ENCODE peak calls at places on chromosomes 5 and 9, in four cellular contexts. One of them, this sample, is unnamed.

GRCh38 chr5:74056789-74057164 is 430.8 kb downstream of the ARHGEF28 start:
- DNase-seq in HCT116: no peak
- DNase-seq in HepG2: peak; percentile 9
- DNase-seq in vagina: no peak
- DNase-seq in this sample: no peak

GRCh38 chr5:164824671-164825070 is 1319.3 kb downstream of the MAT2B start:
- DNase-seq in vagina: no peak
- DNase-seq in HepG2: no peak
- DNase-seq in HCT116: no peak
- DNase-seq in this sample: no peak

GRCh38 chr5:127011151-127011550 is 19.2 kb downstream of the MARCHF3 start:
- DNase-seq in vagina: no peak
- DNase-seq in HepG2: no peak
- DNase-seq in HCT116: no peak
- DNase-seq in this sample: no peak

GRCh38 chr9:100098241-100098886 is 436 bp downstream of the ERP44 start:
- DNase-seq in vagina: no peak
- DNase-seq in HepG2: peak; percentile 83
- DNase-seq in HCT116: peak; percentile 65
- DNase-seq in this sample: peak; percentile 44

GRCh38 chr9:110967196-110967595 is 71.1 kb downstream of the LPAR1 start:
- DNase-seq in vagina: no peak
- DNase-seq in HCT116: no peak
- DNase-seq in HepG2: no peak
- DNase-seq in this sample: no peak

GRCh38 chr5:98588225-98588624 is 185.2 kb upstream of the RGMB start:
- DNase-seq in vagina: no peak
- DNase-seq in HCT116: no peak
- DNase-seq in HepG2: no peak
- DNase-seq in this sample: no peak

GRCh38 chr5:178419651-178420050 is 170.5 kb downstream of the COL23A1 start:
- DNase-seq in HCT116: no peak
- DNase-seq in HepG2: no peak
- DNase-seq in vagina: no peak
- DNase-seq in this sample: no peak

GRCh38 chr5:177320879-177321278 is 9.2 kb upstream of the MXD3 start:
- DNase-seq in HCT116: no peak
- DNase-seq in HepG2: no peak
- DNase-seq in vagina: no peak
- DNase-seq in this sample: no peak

GRCh38 chr5:147671365-147671764 is 111.2 kb downstream of the JAKMIP2 start:
- DNase-seq in HCT116: no peak
- DNase-seq in vagina: no peak
- DNase-seq in HepG2: peak; percentile 43
- DNase-seq in this sample: no peak

GRCh38 chr9:111902396-111903147 is 6.0 kb downstream of the UGCG start:
- DNase-seq in HepG2: no peak
- DNase-seq in vagina: no peak
- DNase-seq in HCT116: no peak
- DNase-seq in this sample: no peak

GRCh38 chr9:9820411-9820810 is 792.4 kb downstream of the PTPRD start:
- DNase-seq in vagina: no peak
- DNase-seq in HepG2: no peak
- DNase-seq in HCT116: no peak
- DNase-seq in this sample: no peak

GRCh38 chr5:153658606-153659005 is 168.1 kb downstream of the GRIA1 start:
- DNase-seq in vagina: no peak
- DNase-seq in HepG2: no peak
- DNase-seq in HCT116: no peak
- DNase-seq in this sample: no peak

GRCh38 chr9:42388146-42388690 is 204.8 kb downstream of the SPATA31A6 start:
- DNase-seq in HCT116: no peak
- DNase-seq in vagina: no peak
- DNase-seq in HepG2: no peak
- DNase-seq in this sample: no peak

GRCh38 chr9:5846501-5846921 is 13.6 kb upstream of the ERMP1 start:
- DNase-seq in HCT116: no peak
- DNase-seq in HepG2: no peak
- DNase-seq in vagina: no peak
- DNase-seq in this sample: no peak

GRCh38 chr9:118782790-118783463 is 586.3 kb downstream of the BRINP1 start:
- DNase-seq in HCT116: no peak
- DNase-seq in HepG2: no peak
- DNase-seq in vagina: no peak
- DNase-seq in this sample: no peak

GRCh38 chr9:130688070-130688469 is 5.5 kb upstream of the EXOSC2 start:
- DNase-seq in HepG2: no peak
- DNase-seq in HCT116: no peak
- DNase-seq in vagina: no peak
- DNase-seq in this sample: no peak

GRCh38 chr5:58410441-58410840 is 49.4 kb downstream of the PLK2 start:
- DNase-seq in vagina: no peak
- DNase-seq in HCT116: no peak
- DNase-seq in HepG2: no peak
- DNase-seq in this sample: no peak

GRCh38 chr9:109417054-109417453 is 81.1 kb downstream of the PTPN3 start:
- DNase-seq in HCT116: no peak
- DNase-seq in vagina: no peak
- DNase-seq in HepG2: no peak
- DNase-seq in this sample: no peak

GRCh38 chr9:109417585-109418544 is 80.2 kb downstream of the PTPN3 start:
- DNase-seq in HepG2: no peak
- DNase-seq in vagina: no peak
- DNase-seq in HCT116: no peak
- DNase-seq in this sample: no peak

GRCh38 chr9:109418827-109419226 is 79.3 kb downstream of the PTPN3 start:
- DNase-seq in HepG2: no peak
- DNase-seq in vagina: no peak
- DNase-seq in HCT116: no peak
- DNase-seq in this sample: no peak

GRCh38 chr9:109414125-109414785 is 83.9 kb downstream of the PTPN3 start:
- DNase-seq in HepG2: no peak
- DNase-seq in vagina: no peak
- DNase-seq in HCT116: no peak
- DNase-seq in this sample: no peak

GRCh38 chr9:109416135-109416706 is 81.9 kb downstream of the PTPN3 start:
- DNase-seq in vagina: no peak
- DNase-seq in HCT116: no peak
- DNase-seq in HepG2: no peak
- DNase-seq in this sample: no peak
- TF ChIP-seq POLR2A in vagina: no peak
- TF ChIP-seq POLR2A in HCT116: no peak
- TF ChIP-seq POLR2A in HepG2: no peak
- TF ChIP-seq POLR2A in this sample: no peak

DNA sequence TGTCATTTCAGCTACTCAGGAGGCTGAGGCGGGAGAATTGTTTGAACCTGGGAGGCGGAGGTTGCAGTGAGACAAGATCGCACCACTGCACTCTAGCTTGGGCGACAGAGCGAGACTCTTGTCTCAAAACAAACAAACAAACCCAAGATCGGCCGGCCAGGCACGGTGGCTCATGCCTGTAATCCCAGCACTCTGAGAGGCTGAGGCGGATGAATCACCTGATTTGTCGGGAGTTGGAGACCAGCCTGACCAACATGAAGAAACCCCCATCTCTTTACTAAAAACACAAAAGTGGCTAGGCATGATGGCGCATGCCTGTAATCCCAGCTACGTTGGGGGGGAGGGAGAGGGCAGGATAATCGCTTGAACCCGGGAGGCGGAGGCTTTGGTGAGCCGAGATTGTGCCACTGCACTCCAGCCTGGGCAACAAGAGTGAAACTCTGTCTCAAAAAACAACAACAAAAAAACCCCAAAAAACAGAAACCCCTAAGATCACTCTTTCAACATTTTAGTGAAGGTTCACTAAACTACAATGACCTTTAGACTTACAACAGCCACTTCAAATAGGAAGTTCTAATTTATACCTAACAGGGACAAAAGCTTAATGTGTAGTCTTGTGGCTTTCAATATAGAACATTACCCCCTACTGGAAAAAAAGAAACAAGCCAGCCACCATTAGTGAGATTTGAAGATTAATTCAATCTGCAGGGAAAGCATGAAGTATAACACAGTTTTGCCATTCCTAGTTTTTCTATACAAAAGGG is 7.0 kb downstream of the HSPA9 start:
- DNase-seq in HepG2: no peak
- DNase-seq in HCT116: no peak
- DNase-seq in vagina: no peak
- DNase-seq in this sample: no peak
- TF ChIP-seq CTCF in HepG2: no peak
- TF ChIP-seq CTCF in HCT116: no peak
- TF ChIP-seq CTCF in vagina: no peak
- TF ChIP-seq CTCF in this sample: no peak

GRCh38 chr5:146447734-146448380 is 724 bp downstream of the TCERG1 start:
- DNase-seq in HCT116: no peak
- DNase-seq in HepG2: peak; percentile 47
- DNase-seq in vagina: no peak
- DNase-seq in this sample: no peak

GRCh38 chr5:146448783-146449519 is 1.8 kb downstream of the TCERG1 start:
- DNase-seq in vagina: no peak
- DNase-seq in HCT116: no peak
- DNase-seq in HepG2: no peak
- DNase-seq in this sample: no peak

GRCh38 chr5:146451411-146451810 is 4.3 kb downstream of the TCERG1 start:
- DNase-seq in HepG2: no peak
- DNase-seq in vagina: no peak
- DNase-seq in HCT116: no peak
- DNase-seq in this sample: no peak

GRCh38 chr5:146441896-146442295 is 5.2 kb upstream of the TCERG1 start:
- DNase-seq in HepG2: no peak
- DNase-seq in vagina: no peak
- DNase-seq in HCT116: no peak
- DNase-seq in this sample: no peak

DNA sequence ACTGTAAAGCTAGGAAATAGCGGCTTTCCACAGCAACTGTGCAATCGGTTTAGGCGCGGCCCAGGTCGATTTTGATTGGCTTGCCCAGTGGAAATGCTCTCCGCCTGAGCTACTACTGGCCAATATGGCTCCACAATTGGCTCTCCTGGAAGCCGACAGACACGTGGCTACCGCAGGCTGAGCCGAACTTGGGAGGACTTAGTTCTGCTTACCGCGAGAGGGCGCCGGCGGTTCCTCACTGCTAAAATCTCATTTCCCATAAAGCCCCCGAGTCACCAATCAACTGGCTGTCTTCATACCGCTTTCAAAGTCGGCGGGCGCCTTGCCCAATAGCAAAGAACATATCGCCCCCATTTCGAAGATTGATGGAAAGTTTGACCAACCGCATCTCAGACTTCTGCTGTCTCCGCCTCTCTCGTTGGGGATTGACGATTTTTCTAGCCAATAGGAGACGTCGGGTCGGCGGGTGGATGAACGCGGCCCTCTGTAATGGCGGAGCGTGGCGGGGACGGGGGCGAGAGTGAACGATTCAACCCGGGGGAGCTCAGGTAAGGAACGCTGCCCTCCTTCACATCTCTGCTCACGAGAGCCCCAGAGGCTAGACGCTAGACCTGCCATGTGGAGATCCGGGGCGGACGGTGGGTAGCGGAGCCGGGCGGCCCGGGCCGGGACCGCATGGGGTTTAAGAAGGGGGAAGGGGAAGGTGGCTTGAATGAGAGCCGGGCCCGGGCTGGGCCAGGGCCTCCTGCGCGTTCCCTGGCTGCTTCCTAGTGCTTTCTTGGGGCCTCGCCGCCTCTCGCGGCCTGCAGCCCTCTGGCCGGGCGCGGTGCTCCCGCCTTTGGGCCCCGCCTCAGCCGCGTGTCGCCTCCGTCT is at the start of gene TCERG1:
- DNase-seq in HCT116: peak; percentile 100
- DNase-seq in vagina: peak; percentile 99
- DNase-seq in HepG2: peak; percentile 99
- DNase-seq in this sample: peak; percentile 99
- TF ChIP-seq POLR2A in HCT116: peak; percentile 18
- TF ChIP-seq POLR2A in vagina: no peak
- TF ChIP-seq POLR2A in HepG2: peak; percentile 85
- TF ChIP-seq POLR2A in this sample: peak; percentile 34

GRCh38 chr5:32443541-32444190 is 874 bp downstream of the ZFR start:
- DNase-seq in HCT116: no peak
- DNase-seq in HepG2: no peak
- DNase-seq in vagina: no peak
- DNase-seq in this sample: peak; percentile 41

GRCh38 chr5:32444946-32445758 is 612 bp upstream of the ZFR start:
- DNase-seq in vagina: no peak
- DNase-seq in HepG2: no peak
- DNase-seq in HCT116: no peak
- DNase-seq in this sample: peak; percentile 36

GRCh38 chr5:32445831-32446614 is 1.5 kb upstream of the ZFR start:
- DNase-seq in HCT116: no peak
- DNase-seq in HepG2: no peak
- DNase-seq in vagina: no peak
- DNase-seq in this sample: no peak

GRCh38 chr5:32443145-32443540 is 1.4 kb downstream of the ZFR start:
- DNase-seq in HepG2: no peak
- DNase-seq in vagina: no peak
- DNase-seq in HCT116: no peak
- DNase-seq in this sample: no peak

DNA sequence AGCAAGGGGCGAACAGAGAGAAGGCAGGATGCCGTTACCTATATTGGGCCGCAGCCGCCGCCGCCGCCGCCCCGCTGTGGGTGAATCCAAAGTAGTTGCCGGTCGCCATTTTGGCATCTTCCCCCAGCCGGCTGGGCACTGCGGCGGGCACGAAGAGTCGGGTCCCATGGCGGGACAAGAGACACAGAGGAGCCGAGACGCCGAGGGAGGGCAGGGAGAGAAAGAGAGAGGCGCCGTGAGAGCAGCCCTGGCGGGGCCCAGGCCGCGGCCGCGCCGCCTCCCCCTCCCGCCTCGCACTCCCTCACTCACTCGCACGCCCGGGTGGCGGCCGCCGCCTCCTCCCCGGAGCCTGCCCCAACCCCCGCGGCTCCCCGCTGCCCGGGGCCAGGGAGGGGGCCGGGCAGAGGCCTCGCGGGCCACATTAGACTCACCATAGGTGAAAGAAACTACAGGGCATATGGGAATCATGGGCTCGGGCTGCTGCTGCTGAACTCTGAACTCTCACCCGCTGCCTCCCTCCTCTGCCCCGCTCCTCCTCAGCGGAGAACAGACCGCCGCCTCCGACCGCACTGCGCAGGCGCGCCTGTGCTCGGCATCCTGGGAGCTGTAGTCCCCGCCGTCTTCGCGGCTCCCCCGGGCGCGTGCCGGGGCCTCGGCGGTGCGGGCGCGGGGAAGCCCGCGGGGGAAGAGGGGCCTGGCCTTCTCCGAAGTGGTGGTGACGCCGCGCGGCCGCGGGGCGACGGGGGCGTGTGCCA is at the start of gene ZFR:
- DNase-seq in vagina: no peak
- DNase-seq in HCT116: peak; percentile 69
- DNase-seq in HepG2: peak; percentile 83
- DNase-seq in this sample: peak; percentile 94
- TF ChIP-seq CTCF in vagina: no peak
- TF ChIP-seq CTCF in HCT116: no peak
- TF ChIP-seq CTCF in HepG2: peak; percentile 13
- TF ChIP-seq CTCF in this sample: no peak

GRCh38 chr9:38687389-38687842 is 32.5 kb downstream of the FAM240B start:
- DNase-seq in HepG2: peak; percentile 14
- DNase-seq in vagina: no peak
- DNase-seq in HCT116: peak; percentile 42
- DNase-seq in this sample: no peak
- TF ChIP-seq POLR2A in HepG2: no peak
- TF ChIP-seq POLR2A in vagina: no peak
- TF ChIP-seq POLR2A in HCT116: no peak
- TF ChIP-seq POLR2A in this sample: no peak

GRCh38 chr9:22469928-22470544 is 23.4 kb downstream of the DMRTA1 start:
- DNase-seq in HCT116: peak; percentile 26
- DNase-seq in HepG2: peak; percentile 24
- DNase-seq in vagina: no peak
- DNase-seq in this sample: no peak
- TF ChIP-seq CTCF in HCT116: peak; percentile 18
- TF ChIP-seq CTCF in HepG2: peak; percentile 68
- TF ChIP-seq CTCF in vagina: peak; percentile 14
- TF ChIP-seq CTCF in this sample: no peak